ENCODE peak calls at places on chromosomes 13 and 19, in eight cellular contexts. R is adrenal gland; S is aorta; P is adipocyte; B is AG04450; C is H9; N is CD4-positive, alpha-beta T cell; F is esophagus squamous epithelium. J is an unnamed sample.

GRCh38 chr19:27774827-27775226 is 1438.1 kb downstream of the UQCRFS1 start:
- DNase-seq in N (no peak), C (peak; percentile 36), B (no peak), F (no peak), P (no peak), R (no peak), S (no peak), J (peak; percentile 17)

GRCh38 chr19:50477751-50478515 is 1.3 kb upstream of the GARIN5A start:
- DNase-seq in R (no peak), F (no peak), N (no peak), C (no peak), P (no peak), B (no peak), S (peak; percentile 64), J (no peak)

GRCh38 chr13:66689037-66689619 is 541.0 kb downstream of the PCDH9 start:
- DNase-seq in R (no peak), B (no peak), S (no peak), N (no peak), C (no peak), P (no peak), F (no peak), J (no peak)

GRCh38 chr19:37905936-37906867 is at the start of gene WDR87:
- DNase-seq in B (no peak), S (peak; percentile 76), N (peak; percentile 51), R (no peak), C (peak; percentile 95), F (no peak), P (peak; percentile 9), J (no peak)

GRCh38 chr19:40719414-40719894 is 2.5 kb downstream of the ITPKC start:
- DNase-seq in S (no peak), P (no peak), C (no peak), R (no peak), B (no peak), F (no peak), N (no peak), J (no peak)

GRCh38 chr13:112363867-112364528 is 12.2 kb upstream of the SPACA7 start:
- DNase-seq in N (no peak), S (no peak), R (no peak), C (peak; percentile 43), F (no peak), B (no peak), P (no peak), J (no peak)

GRCh38 chr13:94798738-94799137 is 86.4 kb upstream of the SOX21 start:
- DNase-seq in P (no peak), C (no peak), F (no peak), N (no peak), B (no peak), S (no peak), R (no peak), J (no peak)

GRCh38 chr19:31390721-31391120 is 41.5 kb upstream of the TSHZ3 start:
- DNase-seq in P (no peak), R (no peak), N (no peak), B (no peak), S (no peak), C (no peak), F (no peak), J (no peak)

GRCh38 chr13:27926644-27927434 is 7.0 kb downstream of the PDX1 start:
- DNase-seq in B (no peak), P (no peak), R (no peak), S (no peak), N (no peak), F (no peak), C (peak; percentile 60), J (no peak)

GRCh38 chr19:2355168-2356035 is 4.7 kb upstream of the TMPRSS9 start:
- DNase-seq in F (no peak), B (no peak), C (no peak), S (no peak), R (peak; percentile 74), P (peak; percentile 8), N (no peak), J (no peak)

GRCh38 chr13:42394361-42395065 is 122.6 kb downstream of the AKAP11 start:
- DNase-seq in F (no peak), P (no peak), B (no peak), N (no peak), C (no peak), R (peak; percentile 20), S (no peak), J (no peak)

GRCh38 chr19:49119411-49120324 is at the start of gene PPFIA3:
- DNase-seq in R (peak; percentile 82), B (no peak), N (no peak), P (peak; percentile 90), S (peak; percentile 91), F (no peak), C (peak; percentile 69), J (peak; percentile 78)

GRCh38 chr19:409515-410242 is 732 bp upstream of the C2CD4C start:
- DNase-seq in B (no peak), N (no peak), C (no peak), S (peak; percentile 67), R (no peak), P (peak; percentile 15), F (no peak), J (no peak)

GRCh38 chr19:45340232-45340898 is at the start of gene KLC3:
- DNase-seq in B (no peak), P (no peak), R (no peak), S (no peak), F (no peak), N (peak; percentile 25), C (peak; percentile 68), J (no peak)

GRCh38 chr19:51359294-51359693 is 6.9 kb downstream of the ETFB start:
- DNase-seq in R (no peak), B (peak; percentile 79), P (peak; percentile 87), F (no peak), S (no peak), N (no peak), C (no peak), J (peak; percentile 92)

GRCh38 chr19:11179716-11180297 is 17.5 kb downstream of the KANK2 start:
- DNase-seq in P (no peak), C (no peak), N (no peak), S (peak; percentile 81), R (no peak), F (no peak), B (no peak), J (no peak)

GRCh38 chr19:46378268-46378667 is 31.4 kb downstream of the PPP5C start:
- DNase-seq in N (no peak), R (no peak), P (peak; percentile 94), S (no peak), C (no peak), B (no peak), F (no peak), J (no peak)

GRCh38 chr19:12574036-12574435 is 22.8 kb upstream of the ZNF564 start:
- DNase-seq in B (no peak), R (no peak), S (peak; percentile 15), P (no peak), F (no peak), N (no peak), C (no peak), J (no peak)

GRCh38 chr19:50147462-50148423 is 15.3 kb downstream of the IZUMO2 start:
- DNase-seq in B (peak; percentile 84), F (no peak), R (peak; percentile 92), P (peak; percentile 89), S (peak; percentile 95), C (peak; percentile 89), N (peak; percentile 64), J (peak; percentile 68)

GRCh38 chr19:9467161-9467560 is 31.3 kb downstream of the ZNF560 start:
- DNase-seq in F (no peak), B (no peak), S (no peak), C (no peak), P (no peak), R (no peak), N (no peak), J (no peak)
- H3K9me3 ChIP-seq in F (no peaks in the 10 kb centered on the region), B (peaks cover 29% of the 10 kb centered on the region), S (peaks cover 9% of the 10 kb centered on the region), C (peaks cover 86% of the 10 kb centered on the region), P (peaks cover 91% of the 10 kb centered on the region), R (no peaks in the 10 kb centered on the region), N (peaks cover 57% of the 10 kb centered on the region), J (peaks cover 31% of the 10 kb centered on the region)

GRCh38 chr19:44192127-44192526 is 20.2 kb upstream of the ZNF227 start:
- DNase-seq in B (no peak), C (no peak), S (no peak), P (no peak), F (no peak), R (no peak), N (no peak), J (no peak)

DNA sequence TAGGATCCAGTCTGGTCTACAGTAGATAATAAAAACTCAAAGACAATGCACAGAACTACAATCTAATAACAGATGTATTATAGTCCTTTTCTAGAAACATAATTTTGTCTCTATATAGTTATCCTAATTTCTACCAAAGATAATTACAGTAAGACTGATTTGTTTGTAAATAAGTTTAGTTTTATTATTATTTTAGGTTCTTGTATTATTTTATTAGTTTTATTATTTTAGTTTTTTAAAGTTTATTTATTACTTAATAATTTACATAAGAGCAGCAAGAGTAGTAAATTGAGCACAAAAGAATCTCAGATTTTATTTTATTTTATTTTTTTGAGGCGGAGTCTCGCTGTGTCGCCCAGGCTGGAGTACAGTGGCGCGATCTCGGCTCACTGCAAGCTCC is 22.3 kb upstream of the ZNF227 start:
- DNase-seq in F (no peak), P (no peak), N (no peak), C (no peak), R (no peak), S (no peak), B (no peak), J (no peak)
- H3K9me3 ChIP-seq in F (no peaks in the 10 kb centered on the region), P (no peaks in the 10 kb centered on the region), N (peaks cover 62% of the 10 kb centered on the region), C (no peaks in the 10 kb centered on the region), R (no peaks in the 10 kb centered on the region), S (peaks cover 8% of the 10 kb centered on the region), B (no peaks in the 10 kb centered on the region), J (peaks cover 9% of the 10 kb centered on the region)

DNA sequence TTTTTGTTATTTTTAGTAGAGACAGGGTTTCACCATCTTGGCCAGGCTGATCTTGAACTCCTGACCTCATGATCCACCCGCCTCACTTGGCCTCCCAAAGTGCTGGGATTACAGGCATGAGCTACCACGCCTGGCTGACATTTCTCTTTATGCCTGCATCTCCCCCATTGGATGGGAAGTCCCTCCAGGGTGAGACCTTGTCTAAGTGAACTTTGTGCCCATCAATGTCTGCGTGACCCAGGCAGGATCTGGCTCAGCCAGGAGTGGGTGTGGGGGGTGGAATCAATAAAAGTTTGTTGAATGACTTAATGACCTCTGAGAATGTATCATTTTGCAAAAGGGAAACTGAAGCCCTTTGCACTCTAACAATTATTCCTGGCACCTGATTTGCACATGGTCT is 1.8 kb upstream of the ARRDC5 start:
- DNase-seq in F (no peak), B (no peak), R (no peak), P (no peak), C (no peak), N (no peak), S (no peak), J (no peak)
- H3K9me3 ChIP-seq in F (no peaks in the 10 kb centered on the region), B (no peaks in the 10 kb centered on the region), R (no peaks in the 10 kb centered on the region), P (no peaks in the 10 kb centered on the region), C (no peaks in the 10 kb centered on the region), N (no peaks in the 10 kb centered on the region), S (no peaks in the 10 kb centered on the region), J (no peaks in the 10 kb centered on the region)

DNA sequence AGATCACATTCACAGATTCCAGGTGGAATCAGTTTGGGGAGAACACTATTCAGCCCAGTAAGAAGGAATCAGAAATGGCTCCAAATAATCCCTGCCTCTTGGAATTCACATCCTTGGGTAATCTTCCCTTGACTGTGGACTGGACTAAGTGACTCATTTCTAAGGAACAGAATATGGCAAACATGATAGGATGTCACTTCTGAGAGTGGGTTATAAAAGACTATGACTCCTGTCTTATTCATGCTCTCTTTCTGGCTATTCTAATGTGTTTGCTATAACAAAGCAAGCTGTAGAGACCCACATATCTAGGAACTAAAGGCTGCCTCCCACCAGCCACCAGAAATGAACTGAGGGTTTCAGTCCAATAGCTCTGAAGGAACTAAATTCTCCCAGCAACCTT is 37.8 kb downstream of the MBD3L2B start:
- DNase-seq in C (no peak), P (no peak), B (no peak), S (no peak), F (no peak), R (no peak), N (no peak), J (no peak)
- H3K9me3 ChIP-seq in C (peaks cover 78% of the 10 kb centered on the region), P (peaks cover 31% of the 10 kb centered on the region), B (peaks cover 24% of the 10 kb centered on the region), S (peaks cover 4% of the 10 kb centered on the region), F (no peaks in the 10 kb centered on the region), R (no peaks in the 10 kb centered on the region), N (peaks cover 28% of the 10 kb centered on the region), J (peaks cover 39% of the 10 kb centered on the region)